ENCODE peak calls at places on chromosomes 13 and 19, in six cellular contexts. M is A549, I is Panc1, N is GM23338, R is HCT116, Y is SK-N-SH. V is an unnamed sample.

GRCh38 chr13:68810660-68811059 is 1297.0 kb upstream of the ATXN8OS start:
- DNase-seq in M (peak; percentile 2), I (no peak), N (peak; percentile 70), R (no peak), Y (peak; percentile 3), V (no peak)

GRCh38 chr13:93320942-93321341 is 94.3 kb downstream of the GPC6 start:
- DNase-seq in M (no peak), I (no peak), N (no peak), R (no peak), Y (no peak), V (no peak)

GRCh38 chr19:55252760-55253159 is 6.1 kb downstream of the PPP6R1 start:
- DNase-seq in M (no peak), I (no peak), N (no peak), R (no peak), Y (no peak), V (no peak)

GRCh38 chr19:39320948-39321831 is 527 bp upstream of the LRFN1 start:
- DNase-seq in M (no peak), I (no peak), N (peak; percentile 53), R (no peak), Y (peak; percentile 95), V (no peak)

GRCh38 chr19:16801599-16801998 is 27.6 kb upstream of the SIN3B start:
- DNase-seq in M (peak; percentile 33), I (no peak), N (no peak), R (no peak), Y (no peak), V (no peak)

GRCh38 chr19:52786078-52786463 is 520 bp downstream of the ZNF600 start:
- DNase-seq in M (no peak), I (no peak), N (peak; percentile 39), R (no peak), Y (peak; percentile 41), V (no peak)

GRCh38 chr19:53812335-53812734 is 11.8 kb downstream of the NLRP12 start:
- DNase-seq in M (peak; percentile 36), I (no peak), N (peak; percentile 70), R (no peak), Y (peak; percentile 39), V (no peak)

GRCh38 chr19:33000510-33000909 is 28.5 kb downstream of the FAAP24 start:
- DNase-seq in M (no peak), I (no peak), N (no peak), R (no peak), Y (no peak), V (no peak)

GRCh38 chr19:35986664-35987570 is 8.1 kb upstream of the SDHAF1 start:
- DNase-seq in M (peak; percentile 59), I (no peak), N (peak; percentile 83), R (no peak), Y (peak; percentile 90), V (peak; percentile 75)

GRCh38 chr13:65697843-65698242 is 1532.3 kb downstream of the PCDH9 start:
- DNase-seq in M (no peak), I (no peak), N (no peak), R (no peak), Y (no peak), V (no peak)

GRCh38 chr13:111629457-111629856 is 309.0 kb downstream of the TEX29 start:
- DNase-seq in M (no peak), I (no peak), N (no peak), R (no peak), Y (no peak), V (no peak)

GRCh38 chr19:7605490-7606222 is 10.0 kb downstream of the CAMSAP3 start:
- DNase-seq in M (peak; percentile 72), I (peak; percentile 12), N (peak; percentile 91), R (peak; percentile 79), Y (peak; percentile 78), V (peak; percentile 43)

GRCh38 chr19:46898731-46899130 is 37.9 kb downstream of the ARHGAP35 start:
- DNase-seq in M (no peak), I (no peak), N (peak; percentile 33), R (no peak), Y (no peak), V (no peak)
- H3K4me3 ChIP-seq in M (no peak overlapping the region), I (no peak overlapping the region), N (no peak overlapping the region), R (no peak overlapping the region), Y (no peak overlapping the region), V (no peak overlapping the region)

GRCh38 chr13:44976196-44976595 is 13.1 kb downstream of the NUFIP1 start:
- DNase-seq in M (no peak), I (no peak), N (no peak), R (no peak), Y (no peak), V (no peak)

GRCh38 chr13:44969858-44970484 is 19.3 kb downstream of the NUFIP1 start:
- DNase-seq in M (peak; percentile 35), I (no peak), N (peak; percentile 87), R (peak; percentile 26), Y (peak; percentile 53), V (no peak)

GRCh38 chr13:44971656-44972595 is 17.3 kb downstream of the NUFIP1 start:
- DNase-seq in M (no peak), I (no peak), N (no peak), R (no peak), Y (no peak), V (no peak)

GRCh38 chr13:44974056-44974798 is 15.0 kb downstream of the NUFIP1 start:
- DNase-seq in M (no peak), I (no peak), N (no peak), R (no peak), Y (no peak), V (peak; percentile 87)

DNA sequence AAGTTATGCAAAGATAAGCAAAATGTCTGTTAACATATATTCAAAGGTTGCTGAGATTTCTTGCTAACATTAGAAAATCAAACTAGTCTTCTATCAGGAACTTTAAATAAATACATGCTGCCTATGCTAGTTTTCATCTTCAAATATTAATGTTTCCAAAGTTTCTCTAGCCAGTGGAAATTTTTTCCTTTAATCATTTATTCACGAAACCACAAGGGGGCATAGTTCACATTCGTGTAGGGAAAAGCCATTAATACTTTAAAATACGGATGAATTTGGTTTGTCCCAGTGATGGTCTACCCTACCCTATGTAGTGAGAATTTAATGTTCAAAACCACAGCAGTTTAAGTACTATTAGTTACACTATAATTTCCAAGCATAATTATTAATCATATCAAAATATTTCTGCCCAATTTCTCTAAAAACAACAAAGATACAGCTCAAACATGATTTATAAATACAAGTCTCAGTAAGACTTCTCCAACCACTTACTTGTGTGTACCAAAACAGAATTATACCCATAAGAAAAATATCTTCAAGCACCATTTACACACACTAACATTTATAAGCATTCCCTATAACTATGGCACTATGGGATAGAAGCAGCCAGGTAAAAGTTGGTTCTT is 16.2 kb downstream of the NUFIP1 start:
- DNase-seq in M (peak; percentile 10), I (no peak), N (peak; percentile 53), R (peak; percentile 18), Y (peak; percentile 34), V (no peak)
- TF ChIP-seq CTCF in M (peak; percentile 55), I (peak; percentile 61), N (peak; percentile 64), R (peak; percentile 47), Y (peak; percentile 71), V (peak; percentile 7)

GRCh38 chr13:112689498-112690241 is at the start of gene ATP11A:
- DNase-seq in M (peak; percentile 78), I (no peak), N (peak; percentile 86), R (peak; percentile 47), Y (peak; percentile 98), V (peak; percentile 77)

GRCh38 chr13:112692104-112692503 is 2.3 kb downstream of the ATP11A start:
- DNase-seq in M (no peak), I (no peak), N (no peak), R (no peak), Y (no peak), V (no peak)

GRCh38 chr13:112688560-112689497 is 1.0 kb upstream of the ATP11A start:
- DNase-seq in M (no peak), I (no peak), N (peak; percentile 47), R (no peak), Y (no peak), V (peak; percentile 85)

GRCh38 chr13:112692586-112692985 is 2.7 kb downstream of the ATP11A start:
- DNase-seq in M (no peak), I (no peak), N (no peak), R (no peak), Y (peak; percentile 63), V (no peak)

DNA sequence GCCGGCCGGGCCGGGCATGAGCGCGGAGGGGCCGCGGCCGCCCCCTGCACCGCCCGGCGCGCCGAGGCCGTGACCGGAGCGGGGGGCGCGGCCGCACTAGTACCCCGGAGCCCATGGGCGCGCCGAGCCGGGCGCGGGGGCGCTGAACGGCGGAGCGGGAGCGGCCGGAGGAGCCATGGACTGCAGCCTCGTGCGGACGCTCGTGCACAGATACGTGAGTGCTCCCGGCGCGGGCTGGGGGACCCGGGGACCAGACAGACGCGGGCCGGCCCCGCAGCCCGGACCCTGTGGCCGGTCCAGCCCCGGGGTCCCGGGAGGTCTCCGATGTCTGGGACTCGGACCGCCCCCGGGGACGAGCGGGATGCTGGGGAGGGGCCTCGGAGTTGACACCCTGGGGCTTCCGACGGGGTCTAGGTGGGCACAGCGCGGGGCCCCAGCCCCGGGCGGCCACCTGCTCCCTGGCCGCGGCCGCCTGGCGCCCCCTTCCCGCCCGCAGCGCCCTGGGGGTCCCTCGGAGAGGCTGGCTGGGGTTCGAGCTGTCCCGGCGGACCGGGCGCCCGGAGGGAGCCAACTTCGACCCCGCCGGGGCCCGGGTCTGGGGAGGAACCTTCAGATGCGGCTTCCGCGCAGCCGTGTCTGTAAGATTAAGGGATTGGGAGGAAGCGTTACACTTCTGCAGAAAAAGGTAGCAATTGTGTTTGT is 555 bp downstream of the ATP11A start:
- DNase-seq in M (no peak), I (no peak), N (peak; percentile 64), R (no peak), Y (peak; percentile 84), V (peak; percentile 65)
- TF ChIP-seq REST in M (no peak), I (no peak), N (no peak), R (no peak), Y (no peak), V (no peak)

DNA sequence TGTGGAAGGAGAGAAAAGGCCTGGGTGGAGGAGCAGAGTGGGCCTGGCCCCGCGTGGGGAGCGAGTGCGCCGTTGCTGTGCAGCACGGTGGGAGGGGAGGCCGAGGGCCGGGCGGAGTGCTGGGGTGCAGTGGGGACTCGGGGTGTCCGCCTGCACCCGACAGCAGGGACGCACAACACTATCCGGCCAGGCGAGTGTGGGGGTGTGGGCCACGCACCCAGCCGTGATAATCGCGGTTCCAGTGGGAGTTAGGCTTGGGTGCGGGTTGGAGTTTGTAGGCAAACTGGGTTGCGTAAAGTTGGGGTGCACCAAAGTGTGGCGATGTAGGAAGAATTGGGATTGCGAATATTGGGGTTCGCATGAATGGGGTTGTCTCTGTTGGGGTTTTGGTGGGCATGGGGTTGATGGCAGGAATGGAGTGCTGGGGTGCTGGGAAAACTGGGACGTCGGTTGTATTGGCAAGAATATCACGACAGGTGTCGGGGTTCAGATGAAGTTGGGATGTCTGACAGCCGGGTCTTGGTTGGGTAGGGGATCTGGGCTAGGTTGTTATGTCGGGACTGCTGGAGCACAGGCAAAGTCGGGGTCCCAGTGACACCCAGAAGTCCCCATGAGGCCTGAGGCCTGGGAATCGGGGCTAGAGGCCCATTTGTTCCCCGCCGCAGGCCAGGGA is 604 bp upstream of the CIRBP start:
- DNase-seq in M (no peak), I (no peak), N (no peak), R (no peak), Y (no peak), V (no peak)
- H3K4me3 ChIP-seq in M (no peak overlapping the region), I (peak overlapping the region; percentile 8), N (peak overlapping the region; percentile 94), R (peak overlapping the region; percentile 13), Y (no peak overlapping the region), V (no peak overlapping the region)

V was measured in HL-60.